ENCODE peak calls at places on chromosomes 3 and 15, in five cellular contexts. K is sigmoid colon, F is IMR-90, Z is suprapubic skin, E is heart left ventricle. P is an unnamed sample. For H3K27me3 and H3K9me3, the result is how much of the 10 kb centered on the place peaks cover.

GRCh38 chr3:30626443-30627181 is 20.2 kb downstream of the TGFBR2 start:
- DNase-seq in E (no peak), F (peak), Z (no peak), K (no peak), P (no peak)

GRCh38 chr3:50339485-50340196 is 995 bp downstream of the RASSF1 start:
- DNase-seq in Z (no peak), K (no peak), F (peak), E (no peak), P (no peak)

GRCh38 chr15:26879770-26880169 is 12.9 kb downstream of the GABRA5 start:
- DNase-seq in E (no peak), K (no peak), Z (no peak), F (no peak), P (no peak)

GRCh38 chr3:160003520-160004128 is 15.0 kb downstream of the IL12A start:
- DNase-seq in Z (no peak), K (peak), F (peak), E (peak), P (no peak)

GRCh38 chr3:155890671-155891190 is 20.3 kb downstream of the GMPS start:
- DNase-seq in F (peak), Z (no peak), K (no peak), E (no peak), P (no peak)

GRCh38 chr3:172040976-172041963 is 1.9 kb downstream of the FNDC3B start:
- DNase-seq in F (peak), Z (no peak), E (no peak), K (no peak), P (peak)

GRCh38 chr3:36282774-36283173 is 97.5 kb upstream of the STAC start:
- DNase-seq in E (no peak), F (no peak), K (no peak), Z (no peak), P (no peak)

GRCh38 chr3:28645149-28645548 is 296.5 kb upstream of the AZI2 start:
- DNase-seq in E (no peak), Z (no peak), K (no peak), F (no peak), P (no peak)

GRCh38 chr3:37701729-37702128 is 160.0 kb upstream of the CTDSPL start:
- DNase-seq in E (no peak), K (no peak), F (no peak), Z (no peak), P (no peak)

GRCh38 chr3:109155828-109156227 is 19.3 kb downstream of the C3orf85 start:
- DNase-seq in E (no peak), Z (no peak), K (no peak), F (no peak), P (no peak)

GRCh38 chr3:23944007-23944760 is 902 bp upstream of the NR1D2 start:
- DNase-seq in K (no peak), F (no peak), E (no peak), Z (no peak), P (no peak)

GRCh38 chr15:72229076-72229946 is 1.7 kb downstream of the PKM start:
- DNase-seq in Z (no peak), E (peak), K (peak), F (peak), P (no peak)

GRCh38 chr15:79932447-79932846 is 35.6 kb upstream of the MTHFS start:
- DNase-seq in Z (no peak), E (no peak), K (no peak), F (no peak), P (no peak)

GRCh38 chr15:83011271-83012037 is at the start of gene C15orf40:
- DNase-seq in Z (peak), E (peak), F (peak), K (peak), P (peak)
- TF ChIP-seq POLR2A in Z (peak), E (peak), F (peak), K (peak), P (peak)

GRCh38 chr3:134650431-134651346 is at the start of gene KY:
- DNase-seq in F (peak), Z (no peak), E (peak), K (no peak), P (peak)

GRCh38 chr3:134654031-134654430 is 3.2 kb upstream of the KY start:
- DNase-seq in E (no peak), Z (no peak), F (no peak), K (no peak), P (no peak)

GRCh38 chr3:134651347-134652041 is 672 bp upstream of the KY start:
- DNase-seq in E (peak), K (peak), F (peak), Z (no peak), P (peak)

GRCh38 chr3:134652886-134653630 is 2.2 kb upstream of the KY start:
- DNase-seq in F (no peak), K (no peak), E (no peak), Z (no peak), P (no peak)

DNA sequence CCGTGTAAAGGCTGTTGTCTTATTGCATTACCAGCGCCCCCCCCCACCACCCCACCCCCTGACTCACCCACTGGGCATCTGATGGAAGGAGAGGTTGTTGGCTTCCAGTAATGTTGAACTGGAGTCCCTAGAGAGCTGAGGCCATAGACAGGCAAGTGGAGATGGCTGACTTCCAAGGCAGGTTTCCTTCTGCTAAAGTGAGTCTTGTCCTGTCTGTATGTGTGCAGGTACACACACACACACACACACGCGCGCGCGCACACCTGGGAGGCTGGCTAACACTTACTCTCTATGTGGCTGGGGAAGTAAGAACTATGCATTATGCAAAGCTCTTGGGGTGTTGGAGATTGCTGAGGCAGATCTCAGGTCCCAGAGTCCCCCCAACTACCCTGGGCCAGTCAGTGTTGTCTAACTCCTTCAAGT is 1.6 kb upstream of the KY start:
- DNase-seq in Z (no peak), K (no peak), E (no peak), F (peak), P (no peak)
- H3K27me3 ChIP-seq in Z (under half), K (under half), E (under half), F (under half), P (under half)

GRCh38 chr3:62367735-62368704 is 5.3 kb downstream of the FEZF2 start:
- DNase-seq in E (no peak), F (no peak), Z (no peak), K (no peak), P (no peak)
- H3K9me3 ChIP-seq in E (under half), F (under half), Z (under half), K (under half), P (under half)

DNA sequence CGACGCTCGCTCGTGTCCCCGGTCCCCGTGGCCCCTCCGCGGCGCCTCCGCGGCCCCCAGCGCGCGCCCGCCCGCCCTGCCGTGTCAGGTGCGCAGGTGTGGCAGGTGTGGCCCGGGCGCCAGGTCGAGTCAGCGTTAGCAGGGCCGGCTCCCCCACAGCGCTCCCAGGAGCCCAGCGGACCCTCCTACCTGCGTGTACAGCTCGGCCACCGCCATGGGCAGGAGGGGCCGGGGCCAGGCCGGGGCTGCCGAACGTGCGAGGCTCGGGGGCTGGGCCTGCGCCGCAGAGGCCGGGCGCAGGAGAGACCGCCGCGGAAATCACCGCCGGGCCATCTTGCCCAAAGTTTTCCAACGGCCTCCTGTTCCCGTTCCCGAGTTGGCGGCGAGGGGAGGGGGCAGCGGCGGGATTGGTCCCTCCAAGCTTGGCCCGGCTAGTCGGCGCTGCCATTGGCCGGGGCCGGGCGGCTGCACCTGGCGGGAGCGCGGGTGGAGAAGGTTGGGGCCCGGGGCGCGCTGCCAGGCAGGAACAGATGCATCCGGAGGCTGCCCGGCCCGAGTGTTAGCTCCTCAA is at the start of gene MYO5C:
- DNase-seq in F (no peak), K (peak), Z (peak), E (peak), P (peak)
- TF ChIP-seq POLR2A in F (no peak), K (no peak), Z (no peak), E (peak), P (peak)